ENCODE peak calls at places on chromosome 15, in nine cellular contexts. W is heart right ventricle, L is adrenal gland, N is lung, M is GM10248, P is fibroblast of the aortic adventitia, U is heart left ventricle, X is endothelial cell, S is mucosa of descending colon. C is an unnamed sample.

GRCh38 chr15:86040360-86041095 is 39.1 kb upstream of the AGBL1 start:
- DNase-seq in W (no peak), L (no peak), N (no peak), M (no peak), P (no peak), U (no peak), X (peak), S (no peak), C (no peak)

GRCh38 chr15:48617619-48618018 is 27.9 kb downstream of the FBN1 start:
- DNase-seq in W (peak), L (no peak), N (peak), M (no peak), P (peak), U (no peak), X (no peak), S (no peak), C (peak)

GRCh38 chr15:62568004-62568403 is 402.9 kb upstream of the C2CD4B start:
- DNase-seq in W (no peak), L (no peak), N (no peak), M (no peak), P (no peak), U (no peak), X (no peak), S (peak), C (no peak)

GRCh38 chr15:31306426-31307269 is 20.0 kb upstream of the KLF13 start:
- DNase-seq in W (peak), L (no peak), N (peak), M (no peak), P (no peak), U (peak), X (peak), S (no peak), C (peak)

GRCh38 chr15:71448688-71449114 is 333.4 kb downstream of the THSD4 start:
- DNase-seq in W (peak), L (peak), N (peak), M (peak), P (peak), U (no peak), X (peak), S (no peak), C (no peak)

GRCh38 chr15:66646799-66647198 is 55.2 kb upstream of the SMAD6 start:
- DNase-seq in W (no peak), L (no peak), N (no peak), M (no peak), P (no peak), U (no peak), X (no peak), S (no peak), C (no peak)

GRCh38 chr15:36544518-36545383 is 34.7 kb upstream of the CDIN1 start:
- DNase-seq in W (no peak), L (no peak), N (no peak), M (no peak), P (peak), U (no peak), X (no peak), S (no peak), C (no peak)

GRCh38 chr15:59825926-59826325 is 136.8 kb upstream of the BNIP2 start:
- DNase-seq in W (no peak), L (no peak), N (peak), M (no peak), P (no peak), U (no peak), X (no peak), S (no peak), C (no peak)

GRCh38 chr15:31740203-31740602 is 290.1 kb upstream of the CHRNA7 start:
- DNase-seq in W (no peak), L (no peak), N (no peak), M (no peak), P (no peak), U (no peak), X (no peak), S (no peak), C (no peak)

GRCh38 chr15:81254277-81255265 is 57.9 kb downstream of the IL16 start:
- DNase-seq in W (no peak), L (no peak), N (no peak), M (no peak), P (peak), U (no peak), X (no peak), S (no peak), C (no peak)

GRCh38 chr15:52464478-52464877 is 64.2 kb downstream of the MYO5A start:
- DNase-seq in W (no peak), L (no peak), N (no peak), M (peak), P (no peak), U (no peak), X (no peak), S (no peak), C (no peak)

GRCh38 chr15:67548862-67549651 is 6.6 kb downstream of the MAP2K5 start:
- DNase-seq in W (no peak), L (no peak), N (no peak), M (no peak), P (no peak), U (no peak), X (no peak), S (peak), C (peak)

GRCh38 chr15:37072181-37072580 is 28.2 kb downstream of the MEIS2 start:
- DNase-seq in W (no peak), L (no peak), N (no peak), M (no peak), P (no peak), U (no peak), X (no peak), S (no peak), C (no peak)

GRCh38 chr15:85725019-85725418 is 69.7 kb downstream of the KLHL25 start:
- DNase-seq in W (no peak), L (no peak), N (no peak), M (no peak), P (peak), U (no peak), X (no peak), S (no peak), C (no peak)

GRCh38 chr15:68431037-68431791 is 749 bp downstream of the ITGA11 start:
- DNase-seq in W (peak), L (no peak), N (no peak), M (no peak), P (peak), U (no peak), X (peak), S (peak), C (peak)

GRCh38 chr15:82958638-82959037 is 6.1 kb upstream of the HOMER2 start:
- DNase-seq in W (no peak), L (no peak), N (no peak), M (no peak), P (no peak), U (no peak), X (no peak), S (no peak), C (no peak)

GRCh38 chr15:43376017-43376705 is 5.3 kb downstream of the TUBGCP4 start:
- DNase-seq in W (no peak), L (peak), N (no peak), M (peak), P (peak), U (no peak), X (peak), S (peak), C (no peak)

GRCh38 chr15:68993276-68993675 is 21.2 kb upstream of the NOX5 start:
- DNase-seq in W (no peak), L (no peak), N (peak), M (no peak), P (no peak), U (no peak), X (no peak), S (no peak), C (no peak)

GRCh38 chr15:71329509-71330260 is 214.4 kb downstream of the THSD4 start:
- DNase-seq in W (peak), L (peak), N (no peak), M (no peak), P (peak), U (no peak), X (no peak), S (peak), C (no peak)

GRCh38 chr15:43769584-43770228 is 7.1 kb downstream of the ELL3 start:
- DNase-seq in W (peak), L (peak), N (no peak), M (peak), P (peak), U (no peak), X (peak), S (peak), C (peak)

GRCh38 chr15:93246266-93247242 is 157.5 kb upstream of the RGMA start:
- DNase-seq in W (no peak), L (no peak), N (no peak), M (no peak), P (no peak), U (no peak), X (no peak), S (no peak), C (no peak)

GRCh38 chr15:101022306-101022705 is 103.1 kb downstream of the LRRK1 start:
- DNase-seq in W (peak), L (no peak), N (peak), M (no peak), P (no peak), U (no peak), X (no peak), S (no peak), C (no peak)

GRCh38 chr15:57668074-57668473 is 38.4 kb upstream of the POLR2M start:
- DNase-seq in W (no peak), L (no peak), N (no peak), M (no peak), P (no peak), U (no peak), X (no peak), S (no peak), C (no peak)

GRCh38 chr15:57665187-57665586 is 41.3 kb upstream of the POLR2M start:
- DNase-seq in W (no peak), L (no peak), N (no peak), M (no peak), P (no peak), U (no peak), X (no peak), S (no peak), C (no peak)

GRCh38 chr15:57663262-57663661 is 43.3 kb upstream of the POLR2M start:
- DNase-seq in W (no peak), L (no peak), N (no peak), M (no peak), P (no peak), U (no peak), X (no peak), S (no peak), C (no peak)

GRCh38 chr15:57665939-57666338 is 40.6 kb upstream of the POLR2M start:
- DNase-seq in W (no peak), L (peak), N (no peak), M (no peak), P (no peak), U (no peak), X (no peak), S (no peak), C (no peak)

GRCh38 chr15:57667171-57667924 is 39.2 kb upstream of the POLR2M start:
- DNase-seq in W (no peak), L (no peak), N (no peak), M (no peak), P (peak), U (no peak), X (no peak), S (peak), C (no peak)
- TF ChIP-seq CTCF in W (peak), L (peak), N (no peak), M (no peak), P (peak), U (peak), X (no peak), S (no peak), C (peak)

GRCh38 chr15:75098371-75098770 is 75.0 kb downstream of the PPCDC start:
- DNase-seq in W (no peak), L (no peak), N (no peak), M (no peak), P (no peak), U (no peak), X (no peak), S (no peak), C (no peak)
- TF ChIP-seq CTCF in W (no peak), L (no peak), N (no peak), M (no peak), P (no peak), U (no peak), X (no peak), S (no peak), C (no peak)

GRCh38 chr15:22885105-22885504 is 46.6 kb downstream of the NIPA2 start:
- DNase-seq in W (no peak), L (no peak), N (no peak), M (no peak), P (no peak), U (no peak), X (no peak), S (no peak), C (no peak)

GRCh38 chr15:22881739-22882440 is 43.4 kb downstream of the NIPA2 start:
- DNase-seq in W (no peak), L (no peak), N (no peak), M (no peak), P (no peak), U (no peak), X (no peak), S (no peak), C (no peak)

GRCh38 chr15:22883196-22883595 is 44.7 kb downstream of the NIPA2 start:
- DNase-seq in W (no peak), L (no peak), N (no peak), M (no peak), P (no peak), U (no peak), X (no peak), S (no peak), C (no peak)

GRCh38 chr15:22887157-22887951 is 48.9 kb downstream of the NIPA2 start:
- DNase-seq in W (peak), L (no peak), N (no peak), M (no peak), P (peak), U (no peak), X (no peak), S (peak), C (no peak)

GRCh38 chr15:22884344-22884743 is 45.9 kb downstream of the NIPA2 start:
- DNase-seq in W (no peak), L (no peak), N (no peak), M (no peak), P (no peak), U (no peak), X (no peak), S (no peak), C (no peak)
- TF ChIP-seq CTCF in W (peak), L (peak), N (no peak), M (no peak), P (no peak), U (no peak), X (no peak), S (no peak), C (peak)

GRCh38 chr15:38564557-38565286 is at the start of gene RASGRP1:
- DNase-seq in W (peak), L (peak), N (peak), M (peak), P (peak), U (peak), X (peak), S (peak), C (peak)
- TF ChIP-seq CTCF in W (peak), L (no peak), N (no peak), M (peak), P (peak), U (no peak), X (no peak), S (peak), C (no peak)

GRCh38 chr15:45635763-45636292 is 999 bp downstream of the SQOR start:
- DNase-seq in W (no peak), L (no peak), N (no peak), M (no peak), P (no peak), U (no peak), X (no peak), S (peak), C (no peak)
- TF ChIP-seq CTCF in W (no peak), L (no peak), N (no peak), M (no peak), P (no peak), U (no peak), X (no peak), S (no peak), C (no peak)

GRCh38 chr15:35290301-35290721 is 205.2 kb upstream of the NANOGP8 start:
- DNase-seq in W (no peak), L (no peak), N (no peak), M (no peak), P (no peak), U (no peak), X (no peak), S (no peak), C (no peak)

GRCh38 chr15:35289029-35289617 is 204.0 kb upstream of the NANOGP8 start:
- DNase-seq in W (peak), L (peak), N (no peak), M (peak), P (peak), U (no peak), X (peak), S (no peak), C (no peak)

GRCh38 chr15:35298509-35298908 is 213.4 kb upstream of the NANOGP8 start:
- DNase-seq in W (no peak), L (no peak), N (no peak), M (no peak), P (no peak), U (no peak), X (no peak), S (no peak), C (no peak)

GRCh38 chr15:35288580-35288979 is 203.5 kb upstream of the NANOGP8 start:
- DNase-seq in W (no peak), L (no peak), N (no peak), M (no peak), P (no peak), U (no peak), X (no peak), S (no peak), C (no peak)

DNA sequence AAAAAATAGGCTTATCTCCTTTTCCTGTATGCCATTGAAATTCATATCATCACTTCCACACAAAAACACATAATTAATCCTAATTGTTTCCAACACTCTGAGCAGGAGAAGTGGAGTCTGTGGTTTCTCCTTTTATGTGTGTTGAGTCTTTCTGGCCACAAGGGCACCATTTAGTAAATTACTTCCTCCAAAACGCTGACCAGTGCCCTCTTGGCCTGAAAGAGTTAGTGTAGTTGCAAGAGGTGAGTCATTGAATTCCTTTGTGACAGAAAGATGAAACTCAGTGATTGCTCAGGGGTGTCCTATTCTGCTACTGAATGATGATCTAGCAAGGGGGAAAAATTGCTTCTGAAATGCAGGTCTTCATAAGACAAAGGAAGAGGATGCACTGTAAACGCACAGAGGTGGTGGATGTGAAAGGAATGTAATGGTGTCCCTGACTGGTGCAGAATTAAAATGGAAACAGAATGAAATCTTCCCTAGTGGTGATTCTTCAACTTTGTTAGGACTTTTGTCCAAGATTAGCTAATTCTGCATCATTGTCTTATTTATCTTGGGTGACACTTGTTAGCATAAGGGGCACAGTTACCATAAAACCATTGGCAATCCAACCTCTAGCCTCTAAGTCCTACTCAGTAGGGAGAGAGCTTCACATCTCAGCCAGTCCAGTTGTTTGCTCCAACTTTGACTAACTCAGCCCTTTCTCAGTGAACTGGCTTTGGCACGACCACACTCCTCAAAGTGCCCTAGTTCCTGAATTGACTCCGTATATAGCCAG is 208.4 kb upstream of the NANOGP8 start:
- DNase-seq in W (no peak), L (peak), N (no peak), M (no peak), P (peak), U (no peak), X (no peak), S (no peak), C (no peak)
- TF ChIP-seq CTCF in W (no peak), L (peak), N (no peak), M (no peak), P (peak), U (no peak), X (peak), S (no peak), C (no peak)

GRCh38 chr15:89243691-89244511 is at the start of gene FANCI:
- DNase-seq in W (peak), L (peak), N (peak), M (peak), P (peak), U (peak), X (peak), S (peak), C (peak)
- TF ChIP-seq CTCF in W (peak), L (no peak), N (peak), M (peak), P (peak), U (peak), X (peak), S (peak), C (peak)